ENCODE peak calls at places on chromosome 15, in seven cellular contexts. N is tibial artery, U is OCI-LY7, L is MCF 10A, C is H9, I is RWPE1, W is endothelial cell. E is an unnamed sample.

GRCh38 chr15:55914446-55914845 is 79.0 kb downstream of the NEDD4 start:
- DNase-seq in N (no peak), U (no peak), L (no peak), C (no peak), I (no peak), W (no peak), E (no peak)

GRCh38 chr15:77025941-77026411 is 31.1 kb downstream of the PSTPIP1 start:
- DNase-seq in N (no peak), U (no peak), L (no peak), C (peak; percentile 25), I (no peak), W (no peak), E (no peak)

GRCh38 chr15:55590788-55591187 is 2.6 kb upstream of the PYGO1 start:
- DNase-seq in N (no peak), U (no peak), L (no peak), C (no peak), I (no peak), W (no peak), E (no peak)

GRCh38 chr15:22895465-22896190 is 57.2 kb downstream of the NIPA2 start:
- DNase-seq in N (no peak), U (no peak), L (peak; percentile 95), C (no peak), I (peak; percentile 98), W (no peak), E (peak; percentile 96)

GRCh38 chr15:62647195-62647865 is 395.2 kb upstream of the TPM1 start:
- DNase-seq in N (no peak), U (no peak), L (peak; percentile 87), C (no peak), I (peak; percentile 69), W (no peak), E (peak; percentile 63)

GRCh38 chr15:74387988-74388955 is 20.8 kb upstream of the CYP11A1 start:
- DNase-seq in N (no peak), U (no peak), L (no peak), C (no peak), I (no peak), W (no peak), E (no peak)

GRCh38 chr15:92444631-92445030 is 51.0 kb downstream of the ST8SIA2 start:
- DNase-seq in N (no peak), U (no peak), L (no peak), C (no peak), I (no peak), W (no peak), E (no peak)

GRCh38 chr15:50794102-50794501 is 28.6 kb upstream of the SPPL2A start:
- DNase-seq in N (no peak), U (no peak), L (no peak), C (no peak), I (no peak), W (no peak), E (no peak)

GRCh38 chr15:60328852-60329443 is 68.8 kb downstream of the ANXA2 start:
- DNase-seq in N (no peak), U (peak; percentile 19), L (peak; percentile 69), C (no peak), I (no peak), W (peak; percentile 33), E (no peak)

GRCh38 chr15:62094398-62094797 is 27.6 kb downstream of the C2CD4A start:
- DNase-seq in N (no peak), U (no peak), L (no peak), C (no peak), I (no peak), W (no peak), E (no peak)

GRCh38 chr15:69422336-69422895 is 8.3 kb downstream of the KIF23 start:
- DNase-seq in N (no peak), U (no peak), L (no peak), C (no peak), I (no peak), W (no peak), E (peak; percentile 17)

GRCh38 chr15:57439128-57440030 is 63.1 kb downstream of the CGNL1 start:
- DNase-seq in N (no peak), U (no peak), L (no peak), C (no peak), I (no peak), W (no peak), E (no peak)

GRCh38 chr15:34648335-34648631 is 64.8 kb upstream of the GOLGA8B start:
- DNase-seq in N (no peak), U (no peak), L (no peak), C (no peak), I (no peak), W (no peak), E (no peak)

GRCh38 chr15:36948982-36949381 is 151.4 kb downstream of the MEIS2 start:
- DNase-seq in N (no peak), U (no peak), L (no peak), C (no peak), I (no peak), W (no peak), E (no peak)

GRCh38 chr15:41870689-41871081 is 23.2 kb downstream of the SPTBN5 start:
- DNase-seq in N (no peak), U (no peak), L (peak; percentile 63), C (no peak), I (peak; percentile 79), W (no peak), E (peak; percentile 94)

GRCh38 chr15:89441295-89441762 is 55.1 kb downstream of the RHCG start:
- DNase-seq in N (no peak), U (peak; percentile 93), L (no peak), C (no peak), I (no peak), W (no peak), E (peak; percentile 15)

GRCh38 chr15:25177955-25178801 is 223.4 kb downstream of the SNRPN start:
- DNase-seq in N (peak; percentile 17), U (no peak), L (no peak), C (peak; percentile 7), I (no peak), W (no peak), E (no peak)

GRCh38 chr15:73969151-73969759 is 22.8 kb downstream of the STOML1 start:
- DNase-seq in N (no peak), U (no peak), L (no peak), C (no peak), I (no peak), W (no peak), E (no peak)

GRCh38 chr15:85620321-85621044 is 174.2 kb downstream of the KLHL25 start:
- DNase-seq in N (peak; percentile 47), U (no peak), L (peak; percentile 60), C (no peak), I (no peak), W (no peak), E (peak; percentile 53)

GRCh38 chr15:41892621-41893421 is 1.0 kb downstream of the SPTBN5 start:
- DNase-seq in N (no peak), U (no peak), L (no peak), C (no peak), I (no peak), W (no peak), E (no peak)

GRCh38 chr15:68228971-68229385 is 550 bp downstream of the CLN6 start:
- DNase-seq in N (no peak), U (peak; percentile 54), L (no peak), C (no peak), I (peak; percentile 27), W (no peak), E (peak; percentile 10)

GRCh38 chr15:101138913-101139880 is 112.7 kb downstream of the CHSY1 start:
- DNase-seq in N (no peak), U (no peak), L (no peak), C (no peak), I (no peak), W (no peak), E (no peak)

GRCh38 chr15:90903733-90904536 is 833 bp downstream of the MAN2A2 start:
- DNase-seq in N (no peak), U (no peak), L (no peak), C (peak; percentile 81), I (no peak), W (peak; percentile 33), E (peak; percentile 27)
- TF ChIP-seq CTCF in N (no peak), U (peak; percentile 24), L (no peak), C (peak; percentile 44), I (no peak), W (no peak), E (peak; percentile 15)

GRCh38 chr15:70907784-70908471 is 15.3 kb downstream of the LRRC49 start:
- DNase-seq in N (no peak), U (no peak), L (no peak), C (no peak), I (no peak), W (no peak), E (no peak)
- TF ChIP-seq CTCF in N (no peak), U (peak; percentile 70), L (peak; percentile 20), C (peak; percentile 70), I (peak; percentile 13), W (peak; percentile 65), E (no peak)

DNA sequence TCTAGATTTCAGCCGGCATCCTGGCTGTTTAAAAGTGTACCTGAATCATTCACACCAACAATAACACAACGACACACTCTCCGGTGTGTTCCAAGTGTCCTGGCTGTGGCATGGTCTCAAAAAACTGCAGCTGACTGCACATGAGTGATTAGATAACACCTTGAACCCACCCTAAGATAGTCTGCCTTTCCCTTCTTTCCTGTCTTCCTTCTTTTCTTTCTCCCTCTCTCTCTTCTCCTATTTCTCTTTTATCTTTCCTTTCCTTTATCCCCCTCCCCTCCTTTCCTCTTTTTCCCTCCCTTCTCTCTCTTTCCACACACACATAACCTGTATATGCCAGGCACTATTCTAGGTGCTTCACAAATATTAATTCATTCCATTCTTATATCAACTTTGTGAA is 1.2 kb upstream of the FAH start:
- DNase-seq in N (no peak), U (no peak), L (no peak), C (no peak), I (no peak), W (no peak), E (no peak)
- TF ChIP-seq CTCF in N (no peak), U (no peak), L (no peak), C (no peak), I (no peak), W (no peak), E (no peak)

GRCh38 chr15:67137319-67137718 is 71.9 kb downstream of the SMAD3 start:
- DNase-seq in N (no peak), U (no peak), L (no peak), C (no peak), I (no peak), W (no peak), E (no peak)
- TF ChIP-seq CTCF in N (no peak), U (no peak), L (no peak), C (no peak), I (no peak), W (no peak), E (no peak)